ENCODE peak calls at places on chromosomes 6 and 20, in six cellular contexts. N is Right ventricle myocardium superior; H is AG04450; Y is NCI-H345; P is stimulated activated CD4-positive, alpha-beta T cell treated with anti-CD3 and anti-CD28 coated beads, TNF-alpha, amount 100 ng/mL, for 4 hours; M is brain microvascular endothelial cell. E is an unnamed sample.

GRCh38 chr6:86685230-86685797 is 252.0 kb upstream of the HTR1E start:
- DNase-seq in M (no peak), Y (no peak), P (no peak), N (no peak), H (no peak), E (no peak)

GRCh38 chr6:3825851-3826581 is 23.2 kb upstream of the FAM50B start:
- DNase-seq in H (peak), M (peak), N (peak), P (no peak), Y (no peak), E (no peak)

GRCh38 chr6:145069966-145070365 is 665.4 kb downstream of the EPM2A start:
- DNase-seq in M (peak), N (no peak), H (no peak), Y (no peak), P (no peak), E (no peak)

GRCh38 chr20:64133951-64134407 is 26.6 kb upstream of the NPBWR2 start:
- DNase-seq in M (no peak), P (no peak), H (no peak), Y (no peak), N (peak), E (no peak)

GRCh38 chr6:37696220-37696840 is 1.4 kb downstream of the MDGA1 start:
- DNase-seq in P (no peak), H (no peak), Y (no peak), M (no peak), N (no peak), E (no peak)

GRCh38 chr6:87105823-87106222 is 10.9 kb upstream of the CGA start:
- DNase-seq in M (no peak), H (no peak), P (no peak), Y (no peak), N (no peak), E (no peak)

GRCh38 chr20:39893013-39893685 is 795.9 kb downstream of the MAFB start:
- DNase-seq in N (no peak), Y (no peak), P (no peak), M (peak), H (peak), E (no peak)

GRCh38 chr6:53593001-53593488 is 48.1 kb upstream of the GCLC start:
- DNase-seq in N (no peak), H (peak), M (peak), Y (no peak), P (no peak), E (no peak)

GRCh38 chr20:57392512-57393271 is 1.5 kb downstream of the RBM38 start:
- DNase-seq in H (no peak), M (no peak), N (peak), P (no peak), Y (no peak), E (peak)

GRCh38 chr6:148869589-148869988 is 122.8 kb downstream of the UST start:
- DNase-seq in P (no peak), N (no peak), Y (no peak), M (peak), H (peak), E (no peak)

GRCh38 chr6:13370623-13371022 is 42.3 kb upstream of the TBC1D7 start:
- DNase-seq in N (no peak), M (no peak), P (no peak), H (no peak), Y (no peak), E (no peak)

GRCh38 chr20:49891486-49891885 is 23.8 kb downstream of the SPATA2 start:
- DNase-seq in M (no peak), H (no peak), P (no peak), Y (no peak), N (no peak), E (no peak)

GRCh38 chr6:112443118-112443641 is 96.0 kb downstream of the RFPL4B start:
- DNase-seq in M (no peak), N (no peak), P (no peak), Y (no peak), H (no peak), E (no peak)

GRCh38 chr20:35617397-35618031 is 1.9 kb downstream of the SPAG4 start:
- DNase-seq in N (peak), H (no peak), P (no peak), M (peak), Y (peak), E (peak)

GRCh38 chr6:105900120-105900937 is 185.8 kb upstream of the PRDM1 start:
- DNase-seq in Y (no peak), N (no peak), P (no peak), H (peak), M (peak), E (no peak)

GRCh38 chr6:78365473-78365872 is 501.9 kb upstream of the IRAK1BP1 start:
- DNase-seq in H (no peak), M (no peak), N (no peak), Y (no peak), P (no peak), E (no peak)

GRCh38 chr6:165632194-165632593 is 30.8 kb downstream of the PDE10A start:
- DNase-seq in H (no peak), M (no peak), P (no peak), Y (no peak), N (no peak), E (no peak)

GRCh38 chr20:10065154-10065833 is 30.5 kb downstream of the ANKEF1 start:
- DNase-seq in P (no peak), Y (no peak), H (no peak), N (no peak), M (no peak), E (no peak)

GRCh38 chr20:19809487-19809886 is 51.4 kb downstream of the RIN2 start:
- DNase-seq in H (no peak), P (no peak), M (no peak), N (no peak), Y (peak), E (no peak)

GRCh38 chr6:39210437-39210836 is 18.8 kb downstream of the KCNK5 start:
- DNase-seq in Y (no peak), M (no peak), H (no peak), N (no peak), P (no peak), E (no peak)

GRCh38 chr6:18280084-18280483 is 15.8 kb upstream of the DEK start:
- DNase-seq in P (no peak), Y (peak), H (no peak), N (no peak), M (no peak), E (no peak)

GRCh38 chr20:20820780-20821495 is 108.5 kb upstream of the RALGAPA2 start:
- DNase-seq in Y (no peak), M (no peak), H (no peak), N (no peak), P (no peak), E (no peak)

GRCh38 chr20:51525241-51526104 is 17.0 kb downstream of the NFATC2 start:
- DNase-seq in H (no peak), Y (no peak), N (no peak), P (peak), M (no peak), E (peak)

GRCh38 chr20:7744411-7744810 is 195.8 kb downstream of the HAO1 start:
- DNase-seq in N (no peak), M (peak), H (peak), P (no peak), Y (no peak), E (no peak)

GRCh38 chr20:6663104-6663503 is 104.4 kb upstream of the BMP2 start:
- DNase-seq in H (no peak), P (no peak), Y (no peak), N (no peak), M (no peak), E (no peak)

GRCh38 chr6:124881898-124882579 is 80.2 kb upstream of the RNF217 start:
- DNase-seq in N (peak), M (peak), P (no peak), H (peak), Y (no peak), E (no peak)

GRCh38 chr6:134345780-134346179 is 27.9 kb upstream of the SGK1 start:
- DNase-seq in Y (no peak), N (peak), H (no peak), P (no peak), M (no peak), E (no peak)

GRCh38 chr6:117573006-117573680 is 29.2 kb downstream of the GOPC start:
- DNase-seq in M (no peak), Y (no peak), P (no peak), H (no peak), N (no peak), E (no peak)

GRCh38 chr6:26519359-26519758 is 18.8 kb upstream of the HMGN4 start:
- DNase-seq in P (no peak), H (no peak), N (no peak), Y (no peak), M (no peak), E (no peak)

GRCh38 chr20:37856932-37857660 is 45.8 kb upstream of the VSTM2L start:
- DNase-seq in Y (no peak), P (no peak), N (no peak), H (peak), M (peak), E (no peak)

GRCh38 chr6:79453558-79454042 is 83.6 kb downstream of the LCA5 start:
- DNase-seq in H (no peak), N (no peak), P (no peak), Y (no peak), M (peak), E (no peak)

GRCh38 chr6:87710090-87710489 is 8.1 kb upstream of the AKIRIN2 start:
- DNase-seq in Y (no peak), N (no peak), P (no peak), H (no peak), M (no peak), E (no peak)

GRCh38 chr6:15265787-15266186 is 19.9 kb downstream of the JARID2 start:
- DNase-seq in Y (no peak), M (no peak), H (no peak), P (no peak), N (no peak), E (no peak)

GRCh38 chr6:2738373-2738979 is 12.2 kb downstream of the MYLK4 start:
- DNase-seq in Y (peak), M (peak), H (peak), N (no peak), P (peak), E (no peak)

GRCh38 chr6:137776786-137777185 is 90.3 kb upstream of the TNFAIP3 start:
- DNase-seq in N (no peak), P (no peak), H (no peak), M (peak), Y (no peak), E (no peak)

GRCh38 chr20:58755751-58756524 is 63.3 kb downstream of the NPEPL1 start:
- DNase-seq in N (no peak), H (no peak), P (no peak), M (no peak), Y (no peak), E (no peak)

GRCh38 chr20:33165416-33166055 is 2.4 kb upstream of the BPIFA2 start:
- DNase-seq in Y (no peak), H (no peak), M (no peak), N (no peak), P (no peak), E (no peak)

GRCh38 chr6:119603501-119603900 is 253.9 kb upstream of the MAN1A1 start:
- DNase-seq in H (no peak), N (no peak), M (no peak), P (no peak), Y (no peak), E (no peak)

GRCh38 chr20:47865912-47866311 is 80.6 kb upstream of the SULF2 start:
- DNase-seq in P (no peak), Y (no peak), M (no peak), H (no peak), N (no peak), E (no peak)

E was measured in B cell.